ENCODE peak calls at places on chromosomes 11 and 22, in seven cellular contexts. G, Q, J, D, K, C and M are unnamed samples.
A peak's percentile ranks its signal among the peaks of the same experiment; 100 is the strongest.

GRCh38 chr11:68008381-68009337 is 1.5 kb upstream of the ALDH3B1 start:
- DNase-seq in G (no peak), Q (no peak), J (peak; percentile 21), D (no peak), K (no peak), C (no peak), M (peak; percentile 60)

GRCh38 chr11:62721994-62722393 is 5.3 kb downstream of the HNRNPUL2 start:
- DNase-seq in G (no peak), Q (no peak), J (no peak), D (no peak), K (peak; percentile 40), C (no peak), M (no peak)

GRCh38 chr22:49087163-49087562 is 740.5 kb downstream of the BRD1 start:
- DNase-seq in G (no peak), Q (no peak), J (no peak), D (no peak), K (no peak), C (no peak), M (no peak)

GRCh38 chr22:34966980-34967379 is 99.0 kb upstream of the ISX start:
- DNase-seq in G (no peak), Q (no peak), J (no peak), D (no peak), K (no peak), C (no peak), M (peak; percentile 23)

GRCh38 chr11:26994579-26995210 is 783 bp downstream of the FIBIN start:
- DNase-seq in G (peak; percentile 16), Q (no peak), J (peak; percentile 18), D (no peak), K (no peak), C (no peak), M (no peak)

GRCh38 chr22:25403752-25404471 is 160.6 kb upstream of the GRK3 start:
- DNase-seq in G (no peak), Q (no peak), J (no peak), D (no peak), K (peak; percentile 41), C (no peak), M (peak; percentile 85)

GRCh38 chr11:2481253-2481652 is 36.4 kb downstream of the KCNQ1 start:
- DNase-seq in G (no peak), Q (no peak), J (no peak), D (no peak), K (no peak), C (no peak), M (no peak)

GRCh38 chr22:46052331-46052771 is 75.4 kb upstream of the WNT7B start:
- DNase-seq in G (peak; percentile 3), Q (no peak), J (no peak), D (no peak), K (no peak), C (no peak), M (no peak)

GRCh38 chr11:35389112-35389511 is 30.2 kb downstream of the SLC1A2 start:
- DNase-seq in G (no peak), Q (no peak), J (no peak), D (no peak), K (no peak), C (no peak), M (no peak)

GRCh38 chr11:84103096-84103495 is 816.9 kb upstream of the CCDC90B start:
- DNase-seq in G (no peak), Q (no peak), J (no peak), D (no peak), K (no peak), C (no peak), M (no peak)

GRCh38 chr22:42857845-42858481 is 890 bp upstream of the ARFGAP3 start:
- DNase-seq in G (no peak), Q (no peak), J (no peak), D (no peak), K (no peak), C (no peak), M (no peak)

GRCh38 chr22:48844096-48844675 is 983.5 kb downstream of the BRD1 start:
- DNase-seq in G (no peak), Q (no peak), J (no peak), D (no peak), K (no peak), C (no peak), M (no peak)

GRCh38 chr11:85170184-85170583 is 457.0 kb downstream of the DLG2 start:
- DNase-seq in G (no peak), Q (no peak), J (no peak), D (no peak), K (peak; percentile 43), C (no peak), M (no peak)

GRCh38 chr11:66328307-66329144 is 7.7 kb downstream of the RIN1 start:
- DNase-seq in G (peak; percentile 85), Q (peak; percentile 66), J (peak; percentile 83), D (peak; percentile 88), K (peak; percentile 70), C (peak; percentile 83), M (peak; percentile 81)

GRCh38 chr11:28107726-28108618 is at the start of the genes KIF18A and METTL15:
- DNase-seq in G (peak; percentile 100), Q (peak; percentile 92), J (peak; percentile 100), D (peak; percentile 53), K (peak; percentile 99), C (peak; percentile 100), M (peak; percentile 99)

GRCh38 chr22:24105018-24105360 is 76.3 kb upstream of the SUSD2 start:
- DNase-seq in G (no peak), Q (no peak), J (no peak), D (no peak), K (peak; percentile 51), C (no peak), M (peak; percentile 92)

GRCh38 chr11:104700609-104701008 is 197.7 kb downstream of the CASP12 start:
- DNase-seq in G (no peak), Q (no peak), J (no peak), D (no peak), K (peak; percentile 84), C (no peak), M (no peak)

GRCh38 chr11:26928636-26929035 is 65.3 kb upstream of the FIBIN start:
- DNase-seq in G (no peak), Q (no peak), J (no peak), D (no peak), K (no peak), C (no peak), M (no peak)